ENCODE peak calls at places on chromosomes 4 and X, in nine cellular contexts. Q is iris pigment epithelial cell; D is MG63; R is ureter; G is activated T-cell treated with anti-CD3 and anti-CD28 coated beads, Interleukin-2, amount 50 U/mL, for 24 hours; H is NCI-H460; O is NCI-H2029; S is fibroblast of pulmonary artery; A is NT2/D1. E is an unnamed sample.

GRCh38 chr4:109977854-109978501 is 65.3 kb downstream of the EGF start:
- DNase-seq in Q (peak; percentile 58), D (no peak), R (no peak), G (no peak), H (peak; percentile 26), O (peak; percentile 4), S (peak; percentile 68), A (no peak), E (peak; percentile 26)

GRCh38 chrX:135295238-135295943 is 13.9 kb upstream of the ETDC start:
- DNase-seq in Q (peak; percentile 64), D (no peak), R (peak; percentile 46), G (peak; percentile 72), H (no peak), O (peak; percentile 23), S (peak; percentile 34), A (no peak), E (peak; percentile 18)

GRCh38 chrX:8846271-8846670 is 45.1 kb upstream of the FAM9A start:
- DNase-seq in Q (no peak), D (no peak), R (no peak), G (no peak), H (no peak), O (no peak), S (no peak), A (no peak), E (no peak)

GRCh38 chr4:187251896-187252295 is 528.2 kb upstream of the FAT1 start:
- DNase-seq in Q (peak; percentile 58), D (no peak), R (no peak), G (no peak), H (no peak), O (no peak), S (peak; percentile 92), A (no peak), E (no peak)

GRCh38 chrX:16712116-16712824 is at the start of gene CTPS2:
- DNase-seq in Q (peak; percentile 59), D (peak; percentile 76), R (peak; percentile 67), G (peak; percentile 68), H (peak; percentile 46), O (no peak), S (peak; percentile 56), A (no peak), E (peak; percentile 58)

GRCh38 chr4:98658287-98659105 is at the start of gene TSPAN5:
- DNase-seq in Q (peak; percentile 88), D (peak; percentile 79), R (peak; percentile 78), G (peak; percentile 91), H (peak; percentile 56), O (peak; percentile 37), S (peak; percentile 78), A (peak; percentile 52), E (peak; percentile 63)

GRCh38 chr4:20675786-20676185 is 24.5 kb upstream of the PACRGL start:
- DNase-seq in Q (no peak), D (no peak), R (no peak), G (no peak), H (no peak), O (no peak), S (no peak), A (no peak), E (no peak)

GRCh38 chr4:128141866-128142265 is 80.8 kb downstream of the LARP1B start:
- DNase-seq in Q (peak; percentile 11), D (no peak), R (no peak), G (no peak), H (no peak), O (no peak), S (no peak), A (no peak), E (no peak)

GRCh38 chrX:568341-568740 is 62.2 kb upstream of the SHOX start:
- DNase-seq in Q (no peak), D (no peak), R (no peak), G (no peak), H (no peak), O (no peak), S (no peak), A (no peak), E (no peak)

GRCh38 chrX:15160558-15160957 is 109.3 kb downstream of the ASB9 start:
- DNase-seq in Q (no peak), D (no peak), R (no peak), G (no peak), H (no peak), O (no peak), S (no peak), A (no peak), E (no peak)

GRCh38 chr4:108833041-108833440 is 70.2 kb upstream of the ETNPPL start:
- DNase-seq in Q (no peak), D (no peak), R (no peak), G (no peak), H (no peak), O (no peak), S (peak; percentile 61), A (no peak), E (no peak)

GRCh38 chrX:116240446-116240845 is 69.9 kb downstream of the AGTR2 start:
- DNase-seq in Q (peak; percentile 17), D (no peak), R (no peak), G (no peak), H (no peak), O (peak; percentile 50), S (no peak), A (no peak), E (no peak)

GRCh38 chrX:50799531-50799961 is 14.4 kb downstream of the SHROOM4 start:
- DNase-seq in Q (peak; percentile 85), D (no peak), R (no peak), G (no peak), H (no peak), O (no peak), S (peak; percentile 82), A (no peak), E (no peak)

GRCh38 chr4:15690020-15690809 is 8.6 kb downstream of the FAM200B start:
- DNase-seq in Q (peak; percentile 92), D (no peak), R (no peak), G (no peak), H (peak; percentile 90), O (no peak), S (peak; percentile 97), A (peak; percentile 67), E (no peak)

GRCh38 chr4:106603471-106603870 is 234.9 kb upstream of the GIMD1 start:
- DNase-seq in Q (no peak), D (no peak), R (no peak), G (no peak), H (no peak), O (no peak), S (no peak), A (no peak), E (no peak)

GRCh38 chr4:213971-214370 is 89.7 kb downstream of the ZNF718 start:
- DNase-seq in Q (no peak), D (no peak), R (no peak), G (no peak), H (no peak), O (no peak), S (no peak), A (no peak), E (no peak)

GRCh38 chrX:113919387-113919786 is 664.5 kb upstream of the HTR2C start:
- DNase-seq in Q (no peak), D (no peak), R (no peak), G (no peak), H (no peak), O (no peak), S (no peak), A (no peak), E (no peak)

GRCh38 chrX:71923516-71923915 is 12.9 kb downstream of the NHSL2 start:
- DNase-seq in Q (no peak), D (peak; percentile 17), R (no peak), G (no peak), H (no peak), O (no peak), S (no peak), A (no peak), E (no peak)

GRCh38 chrX:40109288-40110008 is 11.7 kb upstream of the BCOR start:
- DNase-seq in Q (peak; percentile 56), D (peak; percentile 63), R (no peak), G (no peak), H (no peak), O (peak; percentile 56), S (peak; percentile 68), A (no peak), E (peak; percentile 81)

GRCh38 chrX:12771445-12772069 is 19.7 kb upstream of the PRPS2 start:
- DNase-seq in Q (peak; percentile 36), D (peak; percentile 55), R (no peak), G (peak; percentile 74), H (peak; percentile 7), O (no peak), S (peak; percentile 51), A (no peak), E (no peak)

GRCh38 chrX:110219920-110220319 is 98.0 kb downstream of the AMMECR1 start:
- DNase-seq in Q (peak; percentile 51), D (no peak), R (no peak), G (no peak), H (peak; percentile 24), O (no peak), S (peak; percentile 56), A (no peak), E (no peak)

GRCh38 chr4:148441624-148441985 is 609 bp downstream of the NR3C2 start:
- DNase-seq in Q (no peak), D (no peak), R (no peak), G (no peak), H (no peak), O (no peak), S (no peak), A (no peak), E (peak; percentile 15)

GRCh38 chr4:118034061-118034785 is at the start of gene NDST3:
- DNase-seq in Q (peak; percentile 55), D (peak; percentile 53), R (peak; percentile 56), G (no peak), H (peak; percentile 72), O (no peak), S (peak; percentile 42), A (peak; percentile 57), E (peak; percentile 21)

GRCh38 chr4:103721251-103721650 is 1.5 kb upstream of the TACR3 start:
- DNase-seq in Q (no peak), D (no peak), R (no peak), G (no peak), H (no peak), O (no peak), S (no peak), A (no peak), E (no peak)

GRCh38 chr4:148653681-148654080 is 211.5 kb upstream of the NR3C2 start:
- DNase-seq in Q (peak; percentile 0), D (no peak), R (no peak), G (no peak), H (no peak), O (no peak), S (peak; percentile 4), A (no peak), E (no peak)

GRCh38 chrX:28189011-28189410 is 207.8 kb upstream of the DCAF8L1 start:
- DNase-seq in Q (peak; percentile 88), D (no peak), R (no peak), G (no peak), H (no peak), O (no peak), S (peak; percentile 80), A (no peak), E (no peak)

GRCh38 chrX:18577400-18577799 is 94.5 kb downstream of the RS1 start:
- DNase-seq in Q (no peak), D (no peak), R (no peak), G (no peak), H (no peak), O (no peak), S (no peak), A (no peak), E (no peak)